ENCODE peak calls at places on chromosomes 2 and 18, in seven cellular contexts. N is suprapubic skin; L is MM.1S; S is CD8-positive, alpha-beta memory T cell; V is HCT116; G is upper lobe of right lung; X is PC-9. P is an unnamed sample.

GRCh38 chr2:241680827-241681599 is 5.6 kb downstream of the DTYMK start:
- DNase-seq in X (peak), G (no peak), N (no peak), V (no peak), L (no peak), S (no peak), P (no peak)

GRCh38 chr2:96907405-96908041 is 37.6 kb upstream of the SEMA4C start:
- DNase-seq in V (no peak), N (peak), X (no peak), S (no peak), L (peak), G (no peak), P (no peak)

GRCh38 chr2:161991991-161992390 is 82.0 kb downstream of the DPP4 start:
- DNase-seq in G (no peak), S (no peak), N (no peak), X (no peak), L (no peak), V (no peak), P (no peak)

GRCh38 chr2:175750195-175750594 is 251.9 kb downstream of the LNPK start:
- DNase-seq in N (no peak), X (no peak), V (no peak), L (no peak), S (no peak), G (no peak), P (no peak)

GRCh38 chr2:201484805-201485204 is 33.3 kb downstream of the STRADB start:
- DNase-seq in V (no peak), N (no peak), X (no peak), G (no peak), L (no peak), S (no peak), P (no peak)

GRCh38 chr2:111205774-111206173 is 85.1 kb downstream of the BCL2L11 start:
- DNase-seq in L (no peak), V (no peak), G (no peak), S (no peak), X (no peak), N (no peak), P (no peak)

GRCh38 chr2:102005989-102006885 is 14.5 kb downstream of the IL1R2 start:
- DNase-seq in G (no peak), S (no peak), X (no peak), N (no peak), V (peak), L (no peak), P (no peak)

GRCh38 chr18:40935423-40935822 is 1019.6 kb upstream of the PIK3C3 start:
- DNase-seq in S (no peak), L (peak), V (no peak), N (no peak), G (no peak), X (no peak), P (no peak)

DNA sequence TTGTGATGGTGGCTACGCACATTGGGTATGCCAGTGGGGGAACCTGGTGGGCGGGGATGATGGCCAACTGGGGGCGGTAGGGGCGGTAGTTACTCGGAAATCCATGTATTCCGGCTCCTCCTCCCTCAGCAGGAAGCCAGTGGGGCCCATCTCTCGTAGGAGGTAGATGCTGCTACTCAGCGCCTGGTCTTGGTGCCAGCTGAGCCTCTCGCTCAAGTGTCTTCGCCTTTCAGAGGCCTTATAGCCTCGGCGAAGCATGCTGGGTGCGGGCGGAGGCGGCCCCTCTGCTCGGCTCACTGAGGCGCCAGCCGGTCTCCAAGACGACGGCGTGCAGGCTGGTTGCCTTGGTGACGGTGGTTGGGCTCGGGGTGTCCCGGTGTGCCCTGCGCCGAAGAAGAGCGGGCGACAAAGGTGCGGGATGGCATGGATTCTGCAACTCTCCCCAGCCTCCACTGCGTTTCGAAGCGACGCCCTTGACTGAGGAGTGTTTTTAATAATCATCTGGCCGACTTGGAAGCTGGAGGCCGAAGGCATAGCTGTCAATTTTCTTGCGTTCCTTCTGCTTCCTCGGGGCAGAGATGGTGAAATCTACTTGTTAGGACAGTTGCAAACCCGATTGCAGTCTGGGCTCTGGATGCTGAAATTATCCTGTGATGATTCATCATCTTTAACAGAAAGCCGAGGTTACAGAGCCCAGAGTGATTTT is at the start of gene ZSWIM2:
- DNase-seq in L (peak), X (peak), V (no peak), G (peak), S (no peak), N (peak), P (peak)
- H3K27ac ChIP-seq in L (no peak), X (no peak), V (no peak), G (no peak), S (no peak), N (peak), P (peak)

DNA sequence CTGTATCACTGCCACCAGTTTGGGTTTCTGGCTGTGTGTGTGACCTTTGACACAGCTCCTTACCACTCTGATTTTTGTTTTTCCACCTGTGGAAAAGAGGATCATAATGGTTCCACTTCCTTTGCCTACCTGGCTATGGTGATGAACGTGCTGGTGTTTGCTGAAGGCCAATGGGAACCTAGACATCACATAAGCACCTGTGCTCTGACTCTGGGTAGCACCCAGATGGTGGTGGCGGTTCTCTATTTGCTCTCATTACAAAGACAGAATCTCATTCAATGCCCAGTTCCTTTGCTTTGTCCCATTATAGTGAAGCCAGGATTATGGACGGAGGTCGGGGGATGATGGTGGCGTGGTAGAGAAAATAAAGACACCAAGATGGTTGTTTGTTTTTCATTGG is 121.2 kb upstream of the GATA6 start:
- DNase-seq in S (no peak), X (no peak), V (no peak), L (no peak), N (no peak), G (no peak), P (no peak)
- H3K27ac ChIP-seq in S (no peak), X (no peak), V (no peak), L (no peak), N (no peak), G (no peak), P (no peak)

GRCh38 chr18:9810994-9811393 is 74.8 kb upstream of the TXNDC2 start:
- DNase-seq in G (no peak), V (no peak), N (no peak), X (no peak), S (no peak), L (no peak), P (no peak)

GRCh38 chr18:9811978-9812377 is 73.8 kb upstream of the TXNDC2 start:
- DNase-seq in X (no peak), G (no peak), V (no peak), S (no peak), L (no peak), N (no peak), P (no peak)

GRCh38 chr18:9817725-9818422 is 67.9 kb upstream of the TXNDC2 start:
- DNase-seq in N (no peak), G (no peak), X (no peak), L (no peak), V (no peak), S (no peak), P (no peak)

GRCh38 chr18:9817286-9817685 is 68.5 kb upstream of the TXNDC2 start:
- DNase-seq in X (no peak), L (no peak), V (no peak), S (no peak), N (no peak), G (no peak), P (no peak)

DNA sequence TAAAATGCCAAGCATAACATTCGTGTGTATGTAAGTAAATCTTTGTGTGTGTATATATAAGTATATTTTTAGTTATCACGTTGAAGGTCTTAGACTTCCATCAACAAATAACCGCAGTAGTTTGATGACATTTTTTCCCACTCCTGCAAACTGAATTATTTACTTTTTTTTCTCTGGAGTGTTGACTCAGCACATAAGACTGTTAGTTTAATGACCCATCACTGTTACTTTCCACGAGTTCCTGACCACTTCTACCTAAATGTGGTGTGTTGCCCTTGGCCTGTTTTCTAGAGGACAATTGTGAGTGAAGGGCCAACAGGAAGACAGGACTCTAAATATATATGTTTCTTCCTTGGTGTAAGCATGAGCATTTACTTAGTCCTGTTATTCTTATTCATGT is 71.3 kb upstream of the TXNDC2 start:
- DNase-seq in L (no peak), N (no peak), G (no peak), X (no peak), V (no peak), S (no peak), P (no peak)
- H3K27ac ChIP-seq in L (no peak), N (no peak), G (no peak), X (peak), V (no peak), S (no peak), P (no peak)

DNA sequence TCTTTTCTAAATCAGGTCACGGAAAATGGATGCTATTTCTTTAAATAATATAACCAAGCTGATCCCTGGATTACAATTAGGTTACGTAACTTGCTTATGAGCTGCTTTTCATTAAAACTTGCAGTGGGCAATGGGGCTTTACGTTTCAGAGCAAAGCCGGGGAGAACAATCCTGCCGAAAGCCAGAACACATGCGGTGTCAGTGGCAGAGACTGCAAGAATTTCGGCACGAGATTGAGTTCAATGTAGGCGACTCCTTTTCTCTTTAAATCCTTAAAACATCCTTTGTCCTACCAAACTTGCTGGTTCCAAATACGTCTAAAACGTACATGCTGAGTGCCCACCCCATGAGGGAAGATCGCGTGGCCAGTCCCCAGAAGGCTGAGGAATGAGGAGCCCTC is 36.8 kb upstream of the NCOA1 start:
- DNase-seq in V (no peak), L (no peak), N (no peak), X (no peak), S (no peak), G (no peak), P (no peak)
- H3K27ac ChIP-seq in V (no peak), L (no peak), N (peak), X (no peak), S (no peak), G (no peak), P (no peak)

P was measured in epithelial cell of prostate.